ENCODE peak calls at places on chromosomes 5 and 9, in eight cellular contexts. I is glutamatergic neuron; T is endothelial cell; C is stimulated activated CD4-positive, alpha-beta T cell treated with anti-CD3 and anti-CD28 coated beads, Interleukin-15, amount 100 ng/mL, for 1 hour; W is upper lobe of left lung; P is left ventricle myocardium inferior; Z is KG1; K is RWPE1. Q is an unnamed sample.

GRCh38 chr5:179805529-179806249 is 977 bp downstream of the MGAT4B start:
- DNase-seq in I (peak; percentile 66), T (peak; percentile 40), C (no peak), W (peak; percentile 91), P (no peak), Z (no peak), K (peak; percentile 57), Q (no peak)

GRCh38 chr9:16618524-16618923 is 251.9 kb downstream of the BNC2 start:
- DNase-seq in I (no peak), T (no peak), C (no peak), W (no peak), P (no peak), Z (no peak), K (no peak), Q (no peak)

GRCh38 chr5:78829811-78830499 is 155.2 kb downstream of the ARSB start:
- DNase-seq in I (no peak), T (no peak), C (no peak), W (no peak), P (peak; percentile 81), Z (no peak), K (no peak), Q (no peak)

GRCh38 chr5:114903767-114904166 is 265.9 kb downstream of the TRIM36 start:
- DNase-seq in I (no peak), T (no peak), C (no peak), W (no peak), P (no peak), Z (no peak), K (no peak), Q (no peak)

GRCh38 chr5:110590187-110590586 is 136.3 kb downstream of the TMEM232 start:
- DNase-seq in I (no peak), T (no peak), C (no peak), W (no peak), P (no peak), Z (no peak), K (peak; percentile 4), Q (peak; percentile 14)

GRCh38 chr5:16791036-16791705 is 144.9 kb downstream of the MYO10 start:
- DNase-seq in I (no peak), T (peak; percentile 48), C (no peak), W (no peak), P (no peak), Z (peak; percentile 26), K (peak; percentile 67), Q (peak; percentile 36)

GRCh38 chr5:147369742-147370374 is 135.0 kb downstream of the STK32A start:
- DNase-seq in I (no peak), T (no peak), C (no peak), W (no peak), P (no peak), Z (no peak), K (peak; percentile 40), Q (no peak)

GRCh38 chr5:156178117-156178516 is 148.8 kb upstream of the SGCD start:
- DNase-seq in I (no peak), T (no peak), C (no peak), W (no peak), P (no peak), Z (no peak), K (no peak), Q (no peak)

GRCh38 chr9:128098936-128099931 is 28.3 kb downstream of the PTGES2 start:
- DNase-seq in I (no peak), T (no peak), C (no peak), W (no peak), P (no peak), Z (no peak), K (peak; percentile 46), Q (no peak)

GRCh38 chr5:52710310-52710971 is 77.3 kb upstream of the ITGA1 start:
- DNase-seq in I (no peak), T (no peak), C (no peak), W (no peak), P (no peak), Z (no peak), K (no peak), Q (no peak)

GRCh38 chr9:129081388-129081889 is 528 bp downstream of the DOLPP1 start:
- DNase-seq in I (peak; percentile 94), T (no peak), C (no peak), W (no peak), P (no peak), Z (no peak), K (no peak), Q (no peak)

GRCh38 chr5:61790678-61791077 is 458.6 kb downstream of the ZSWIM6 start:
- DNase-seq in I (no peak), T (no peak), C (no peak), W (no peak), P (no peak), Z (no peak), K (no peak), Q (peak; percentile 61)

GRCh38 chr9:8555767-8556500 is 756.4 kb upstream of the DMAC1 start:
- DNase-seq in I (no peak), T (no peak), C (no peak), W (no peak), P (no peak), Z (no peak), K (no peak), Q (no peak)

GRCh38 chr9:89541798-89542197 is 43.9 kb upstream of the SEMA4D start:
- DNase-seq in I (peak; percentile 65), T (no peak), C (no peak), W (no peak), P (no peak), Z (no peak), K (no peak), Q (no peak)

GRCh38 chr5:139659673-139660072 is 11.5 kb downstream of the CXXC5 start:
- DNase-seq in I (peak; percentile 53), T (peak; percentile 31), C (no peak), W (no peak), P (no peak), Z (no peak), K (no peak), Q (no peak)

GRCh38 chr5:58459276-58459859 is 518 bp downstream of the PLK2 start:
- DNase-seq in I (peak; percentile 50), T (no peak), C (no peak), W (peak; percentile 89), P (peak; percentile 30), Z (peak; percentile 37), K (no peak), Q (peak; percentile 1)

GRCh38 chr9:124216474-124217176 is 41.1 kb upstream of the NEK6 start:
- DNase-seq in I (no peak), T (no peak), C (no peak), W (peak; percentile 37), P (peak; percentile 46), Z (peak; percentile 83), K (no peak), Q (no peak)

GRCh38 chr5:139651502-139651862 is 3.3 kb downstream of the CXXC5 start:
- DNase-seq in I (no peak), T (no peak), C (no peak), W (no peak), P (peak; percentile 13), Z (no peak), K (no peak), Q (no peak)

GRCh38 chr5:157233515-157233914 is 32.4 kb upstream of the CYFIP2 start:
- DNase-seq in I (no peak), T (no peak), C (no peak), W (no peak), P (no peak), Z (no peak), K (no peak), Q (no peak)

GRCh38 chr9:108142504-108143201 is 653.1 kb upstream of the KLF4 start:
- DNase-seq in I (no peak), T (peak; percentile 7), C (no peak), W (no peak), P (peak; percentile 84), Z (no peak), K (no peak), Q (no peak)

GRCh38 chr5:54946306-54946705 is 39.1 kb downstream of the ESM1 start:
- DNase-seq in I (no peak), T (no peak), C (no peak), W (no peak), P (no peak), Z (no peak), K (no peak), Q (no peak)

GRCh38 chr5:95858023-95858461 is 35.5 kb upstream of the GLRX start:
- DNase-seq in I (no peak), T (no peak), C (no peak), W (no peak), P (peak; percentile 24), Z (no peak), K (no peak), Q (peak; percentile 32)

GRCh38 chr5:84360056-84360455 is 24.6 kb downstream of the EDIL3 start:
- DNase-seq in I (no peak), T (no peak), C (no peak), W (no peak), P (no peak), Z (no peak), K (no peak), Q (no peak)

GRCh38 chr5:144187699-144188294 is 17.1 kb downstream of the KCTD16 start:
- DNase-seq in I (no peak), T (no peak), C (peak; percentile 52), W (no peak), P (no peak), Z (peak; percentile 15), K (peak; percentile 30), Q (peak; percentile 27)